ENCODE peak calls at places on chromosomes 12 and 14, in six cellular contexts. H, Y, J, P, Z and C are unnamed samples.

GRCh38 chr12:66668311-66668710 is 10.6 kb downstream of the GRIP1 start:
- ATAC-seq in H (no peak), Z (no peak), Y (no peak), P (no peak), J (no peak), C (no peak)

GRCh38 chr12:109772622-109773321 is 59.1 kb downstream of the FAM222A start:
- ATAC-seq in Z (no peak), H (no peak), P (no peak), J (peak; percentile 46), Y (no peak), C (no peak)

GRCh38 chr14:22794533-22794932 is 20.7 kb downstream of the SLC7A7 start:
- ATAC-seq in H (no peak), J (no peak), Z (no peak), P (peak; percentile 49), Y (no peak), C (no peak)

GRCh38 chr14:22391908-22392307 is 197.1 kb downstream of the DAD1 start:
- ATAC-seq in J (peak; percentile 15), P (peak; percentile 45), Z (peak; percentile 80), H (peak; percentile 83), Y (no peak), C (peak; percentile 69)

GRCh38 chr12:109197327-109197726 is 80.9 kb downstream of the ACACB start:
- ATAC-seq in P (no peak), Z (no peak), H (no peak), Y (no peak), J (peak; percentile 91), C (no peak)

GRCh38 chr14:38404100-38404541 is 148.2 kb upstream of the CLEC14A start:
- ATAC-seq in Z (no peak), H (no peak), Y (no peak), J (no peak), P (no peak), C (no peak)

GRCh38 chr12:47074757-47075156 is 4.7 kb upstream of the PCED1B start:
- ATAC-seq in Z (no peak), J (no peak), Y (no peak), H (no peak), P (no peak), C (no peak)

GRCh38 chr12:96047151-96047620 is 11.8 kb upstream of the LTA4H start:
- ATAC-seq in H (no peak), Y (no peak), Z (no peak), J (no peak), P (peak; percentile 24), C (peak; percentile 62)

GRCh38 chr12:64890873-64891468 is 66.5 kb downstream of the TBC1D30 start:
- ATAC-seq in Y (peak; percentile 43), H (peak; percentile 62), J (peak; percentile 16), P (peak; percentile 54), Z (peak; percentile 89), C (peak; percentile 49)

GRCh38 chr14:95507701-95508103 is 8.7 kb downstream of the SYNE3 start:
- ATAC-seq in Z (peak; percentile 57), H (peak; percentile 47), P (peak; percentile 44), J (peak; percentile 84), Y (peak; percentile 82), C (peak; percentile 44)

GRCh38 chr14:67533754-67534085 is 630 bp downstream of the PLEKHH1 start:
- ATAC-seq in J (peak; percentile 34), Y (no peak), H (peak; percentile 3), Z (no peak), P (no peak), C (peak; percentile 48)

GRCh38 chr12:62801796-62802195 is 133.2 kb downstream of the PPM1H start:
- ATAC-seq in J (no peak), Y (no peak), Z (no peak), P (no peak), H (no peak), C (no peak)

GRCh38 chr14:104223101-104223809 is 84.9 kb downstream of the KIF26A start:
- ATAC-seq in Z (no peak), H (no peak), P (no peak), Y (no peak), J (no peak), C (peak; percentile 16)

GRCh38 chr14:70451874-70452273 is at the start of gene ADAM21:
- ATAC-seq in H (no peak), P (no peak), Y (no peak), Z (no peak), J (no peak), C (no peak)

GRCh38 chr14:26730929-26731618 is 133.2 kb upstream of the NOVA1 start:
- ATAC-seq in Y (no peak), P (peak; percentile 14), J (peak; percentile 70), H (no peak), Z (no peak), C (no peak)

GRCh38 chr14:28830115-28830534 is 63.5 kb downstream of the FOXG1 start:
- ATAC-seq in Z (no peak), Y (no peak), H (no peak), P (no peak), J (no peak), C (no peak)

GRCh38 chr12:8780389-8780788 is 42.0 kb upstream of the A2ML1 start:
- ATAC-seq in Z (no peak), J (peak; percentile 68), H (peak; percentile 60), Y (no peak), P (no peak), C (peak; percentile 77)

GRCh38 chr14:32049361-32050103 is 27.6 kb upstream of the ARHGAP5 start:
- ATAC-seq in P (peak; percentile 97), Z (peak; percentile 39), H (no peak), J (peak; percentile 27), Y (no peak), C (no peak)

GRCh38 chr12:39461059-39461458 is 18.1 kb upstream of the KIF21A start:
- ATAC-seq in J (no peak), Y (no peak), P (no peak), Z (no peak), H (no peak), C (no peak)

GRCh38 chr12:29088611-29089219 is 60.4 kb upstream of the FAR2 start:
- ATAC-seq in P (no peak), J (peak; percentile 71), H (no peak), Y (no peak), Z (no peak), C (no peak)

GRCh38 chr12:29073631-29074239 is 75.3 kb upstream of the FAR2 start:
- ATAC-seq in H (peak; percentile 71), Z (peak; percentile 89), J (peak; percentile 58), Y (peak; percentile 58), P (peak; percentile 75), C (peak; percentile 59)

GRCh38 chr14:75906680-75907280 is 75.0 kb downstream of the TGFB3 start:
- ATAC-seq in H (peak; percentile 77), P (peak; percentile 49), Z (peak; percentile 81), Y (peak; percentile 58), J (no peak), C (peak; percentile 48)

GRCh38 chr14:35419429-35419841 is 14.9 kb upstream of the NFKBIA start:
- ATAC-seq in H (no peak), P (no peak), Z (peak; percentile 20), J (peak; percentile 65), Y (no peak), C (no peak)

GRCh38 chr14:26867171-26867757 is 269.4 kb upstream of the NOVA1 start:
- ATAC-seq in H (no peak), Y (no peak), J (peak; percentile 97), Z (peak; percentile 48), P (no peak), C (no peak)

GRCh38 chr12:131796754-131797587 is 31.2 kb upstream of the MMP17 start:
- ATAC-seq in J (no peak), Z (no peak), H (no peak), P (no peak), Y (no peak), C (no peak)

GRCh38 chr12:122161682-122162081 is 12.3 kb downstream of the IL31 start:
- ATAC-seq in Z (no peak), Y (peak; percentile 70), J (no peak), P (no peak), H (no peak), C (no peak)

GRCh38 chr12:68440068-68440581 is 108.0 kb upstream of the MDM1 start:
- ATAC-seq in P (no peak), Z (peak; percentile 61), J (peak; percentile 10), H (no peak), Y (peak; percentile 66), C (peak; percentile 42)

GRCh38 chr14:61151276-61151675 is 129.9 kb downstream of the TMEM30B start:
- ATAC-seq in P (no peak), H (no peak), Z (no peak), Y (no peak), J (no peak), C (no peak)

GRCh38 chr14:97713023-97713422 is 915.8 kb downstream of the VRK1 start:
- ATAC-seq in J (peak; percentile 53), H (no peak), Z (no peak), P (no peak), Y (no peak), C (peak; percentile 99)